ENCODE peak calls at places on chromosome 5, in seven cellular contexts. X is iris pigment epithelial cell; H is ELR; Q is iPS-NIHi11; N is activated CD4-positive, alpha-beta memory T cell treated with anti-CD3 and anti-CD28 coated beads, Interleukin-2, amount 10 ng/mL, durations not matched to agents 7 days and 5 days; R is uterus; Y is mesenchymal stem cell. K is an unnamed sample.

GRCh38 chr5:126519637-126520592 is 75.1 kb downstream of the ALDH7A1 start:
- DNase-seq in X (peak), H (no peak), Q (no peak), N (no peak), R (peak), Y (peak), K (peak)

GRCh38 chr5:3187846-3188425 is 407.7 kb upstream of the IRX1 start:
- DNase-seq in X (no peak), H (no peak), Q (no peak), N (no peak), R (no peak), Y (no peak), K (no peak)

GRCh38 chr5:61638476-61638875 is 306.4 kb downstream of the ZSWIM6 start:
- DNase-seq in X (no peak), H (no peak), Q (no peak), N (no peak), R (no peak), Y (no peak), K (no peak)

GRCh38 chr5:40383719-40384651 is 295.7 kb upstream of the PTGER4 start:
- DNase-seq in X (peak), H (peak), Q (no peak), N (peak), R (no peak), Y (peak), K (no peak)

GRCh38 chr5:145829708-145830361 is 5.3 kb downstream of the PRELID2 start:
- DNase-seq in X (no peak), H (no peak), Q (no peak), N (no peak), R (no peak), Y (no peak), K (no peak)

GRCh38 chr5:75322066-75322465 is 15.0 kb upstream of the HMGCR start:
- DNase-seq in X (no peak), H (no peak), Q (peak), N (no peak), R (no peak), Y (no peak), K (no peak)

GRCh38 chr5:115992848-115993350 is 30.6 kb downstream of the LVRN start:
- DNase-seq in X (no peak), H (no peak), Q (no peak), N (no peak), R (no peak), Y (no peak), K (no peak)

GRCh38 chr5:87339986-87340385 is 72.3 kb downstream of the RASA1 start:
- DNase-seq in X (no peak), H (no peak), Q (no peak), N (no peak), R (no peak), Y (no peak), K (no peak)

GRCh38 chr5:79971156-79971555 is 19.9 kb downstream of the MTX3 start:
- DNase-seq in X (peak), H (peak), Q (no peak), N (no peak), R (no peak), Y (no peak), K (peak)

GRCh38 chr5:131773805-131774204 is 23.0 kb downstream of the FNIP1 start:
- DNase-seq in X (no peak), H (no peak), Q (no peak), N (no peak), R (no peak), Y (no peak), K (no peak)

GRCh38 chr5:179795863-179796833 is 2.4 kb downstream of the LTC4S start:
- DNase-seq in X (peak), H (peak), Q (peak), N (peak), R (peak), Y (peak), K (peak)

GRCh38 chr5:102666164-102666951 is 88.7 kb upstream of the PAM start:
- DNase-seq in X (peak), H (no peak), Q (peak), N (no peak), R (no peak), Y (no peak), K (no peak)

GRCh38 chr5:140041492-140042421 is 1.3 kb downstream of the NRG2 start:
- DNase-seq in X (peak), H (peak), Q (peak), N (no peak), R (peak), Y (peak), K (peak)

GRCh38 chr5:31556461-31556860 is 24.4 kb downstream of the C5orf22 start:
- DNase-seq in X (no peak), H (no peak), Q (no peak), N (no peak), R (no peak), Y (no peak), K (no peak)

GRCh38 chr5:67678594-67678993 is 482.0 kb upstream of the CD180 start:
- DNase-seq in X (no peak), H (no peak), Q (no peak), N (no peak), R (no peak), Y (no peak), K (no peak)

GRCh38 chr5:169716287-169716686 is 79.2 kb downstream of the DOCK2 start:
- DNase-seq in X (peak), H (peak), Q (no peak), N (no peak), R (no peak), Y (peak), K (peak)

GRCh38 chr5:140358738-140359310 is 1.2 kb upstream of the SLC4A9 start:
- DNase-seq in X (peak), H (peak), Q (peak), N (no peak), R (no peak), Y (peak), K (peak)

GRCh38 chr5:64147849-64148441 is 17.7 kb upstream of the RNF180 start:
- DNase-seq in X (peak), H (peak), Q (peak), N (no peak), R (peak), Y (peak), K (peak)

K was measured in astrocyte of the spinal cord.